ENCODE peak calls at places on chromosomes 7 and 10, in ten cellular contexts. B, J, R, U, G, K, L, C, T and Y are unnamed samples.
A peak's percentile ranks its signal among the peaks of the same experiment; 100 is the strongest.

GRCh38 chr10:73439605-73440298 is 6.4 kb upstream of the MSS51 start:
- DNase-seq in G (no peak), L (peak; percentile 65), T (no peak), U (no peak), J (peak; percentile 15), B (no peak), C (no peak), R (peak; percentile 38), K (no peak), Y (no peak)

GRCh38 chr10:96287392-96288105 is 16.2 kb upstream of the BLNK start:
- DNase-seq in L (peak; percentile 92), C (no peak), U (no peak), G (no peak), T (no peak), R (no peak), J (peak; percentile 10), B (no peak), K (no peak), Y (no peak)

GRCh38 chr7:71408276-71408675 is 276.3 kb downstream of the GALNT17 start:
- DNase-seq in L (no peak), U (no peak), R (no peak), C (no peak), K (no peak), J (no peak), B (no peak), T (no peak), G (no peak), Y (no peak)

GRCh38 chr10:25682203-25682950 is 251.7 kb upstream of the MYO3A start:
- DNase-seq in K (no peak), U (no peak), J (no peak), R (no peak), B (no peak), L (peak; percentile 56), C (no peak), T (no peak), G (peak; percentile 67), Y (no peak)

GRCh38 chr10:43237631-43238446 is 29.0 kb downstream of the RASGEF1A start:
- DNase-seq in B (no peak), J (no peak), C (peak; percentile 37), T (no peak), U (no peak), R (no peak), G (no peak), L (no peak), K (no peak), Y (no peak)

GRCh38 chr7:124737760-124738159 is 27.8 kb downstream of the GPR37 start:
- DNase-seq in K (no peak), U (no peak), C (no peak), L (no peak), T (no peak), G (no peak), J (no peak), R (no peak), B (no peak), Y (no peak)

GRCh38 chr10:101258179-101258885 is 29.1 kb upstream of the LBX1 start:
- DNase-seq in G (peak; percentile 66), B (no peak), L (peak; percentile 12), U (no peak), K (no peak), J (no peak), T (no peak), R (no peak), C (no peak), Y (no peak)

GRCh38 chr7:43318188-43318587 is 205.7 kb downstream of the HECW1 start:
- DNase-seq in B (no peak), L (no peak), C (no peak), K (no peak), J (no peak), R (no peak), U (no peak), T (no peak), G (no peak), Y (no peak)

GRCh38 chr7:12674861-12675260 is 12.6 kb upstream of the ARL4A start:
- DNase-seq in T (no peak), K (peak; percentile 69), C (no peak), B (no peak), J (no peak), G (peak; percentile 85), R (no peak), L (peak; percentile 45), U (peak; percentile 64), Y (peak; percentile 64)

GRCh38 chr10:18099420-18099819 is 40.8 kb upstream of the CACNB2 start:
- DNase-seq in B (no peak), K (no peak), C (no peak), R (no peak), L (no peak), T (no peak), U (no peak), G (no peak), J (no peak), Y (no peak)

GRCh38 chr7:133957860-133958259 is 169.3 kb upstream of the LRGUK start:
- DNase-seq in T (no peak), J (no peak), L (no peak), K (no peak), R (no peak), G (no peak), B (no peak), U (no peak), C (no peak), Y (no peak)

GRCh38 chr7:6294839-6295238 is 22.4 kb upstream of the CYTH3 start:
- DNase-seq in G (no peak), T (no peak), R (no peak), L (no peak), B (no peak), K (no peak), J (no peak), C (no peak), U (no peak), Y (no peak)

GRCh38 chr7:75572396-75572795 is 80.3 kb downstream of the SPDYE5 start:
- DNase-seq in C (no peak), K (no peak), B (no peak), G (no peak), T (no peak), J (no peak), U (no peak), L (no peak), R (no peak), Y (no peak)

GRCh38 chr7:150811-151221 is 41.6 kb upstream of the FAM20C start:
- DNase-seq in G (no peak), R (no peak), C (no peak), U (no peak), K (no peak), T (no peak), B (no peak), L (peak; percentile 83), J (no peak), Y (no peak)

GRCh38 chr7:104803931-104804330 is 210.1 kb upstream of the KMT2E start:
- DNase-seq in L (no peak), G (peak; percentile 97), U (no peak), R (no peak), J (no peak), K (no peak), C (no peak), B (no peak), T (no peak), Y (no peak)

GRCh38 chr7:45890902-45891461 is 2.7 kb downstream of the IGFBP1 start:
- DNase-seq in R (no peak), K (no peak), B (peak; percentile 14), U (no peak), T (no peak), J (no peak), L (peak; percentile 50), C (no peak), G (peak; percentile 79), Y (no peak)

GRCh38 chr7:154744226-154744860 is 258.6 kb downstream of the PAXIP1 start:
- DNase-seq in T (peak; percentile 52), B (peak; percentile 84), R (no peak), U (no peak), L (peak; percentile 26), G (peak; percentile 59), K (peak; percentile 15), C (no peak), J (no peak), Y (no peak)

GRCh38 chr7:12244129-12244528 is 33.0 kb downstream of the TMEM106B start:
- DNase-seq in B (peak; percentile 8), C (no peak), U (no peak), T (no peak), K (no peak), L (peak; percentile 40), R (no peak), G (peak; percentile 74), J (no peak), Y (no peak)

GRCh38 chr7:1106063-1106782 is 18.3 kb downstream of the GPER1 start:
- DNase-seq in T (no peak), K (no peak), U (no peak), J (no peak), G (no peak), B (no peak), C (no peak), L (no peak), R (no peak), Y (no peak)

GRCh38 chr7:18590259-18590658 is 94.7 kb downstream of the HDAC9 start:
- DNase-seq in C (no peak), U (no peak), L (no peak), G (no peak), T (no peak), R (no peak), K (no peak), B (no peak), J (no peak), Y (no peak)

GRCh38 chr7:41224063-41224763 is 478.7 kb downstream of the INHBA start:
- DNase-seq in C (peak; percentile 51), R (no peak), L (peak; percentile 75), J (no peak), U (no peak), B (no peak), G (no peak), T (no peak), K (no peak), Y (no peak)

GRCh38 chr7:12281026-12281425 is 69.9 kb downstream of the TMEM106B start:
- DNase-seq in G (peak; percentile 77), C (no peak), T (no peak), U (no peak), B (no peak), L (peak; percentile 34), K (no peak), J (no peak), R (no peak), Y (no peak)

GRCh38 chr7:128781126-128781525 is 5.5 kb upstream of the OPN1SW start:
- DNase-seq in B (no peak), R (peak; percentile 44), L (no peak), K (no peak), C (no peak), T (no peak), J (no peak), U (no peak), G (no peak), Y (no peak)

GRCh38 chr10:91901784-91902677 is 7.3 kb downstream of the FGFBP3 start:
- DNase-seq in J (no peak), K (peak; percentile 47), L (peak; percentile 89), G (peak; percentile 52), B (no peak), U (peak; percentile 29), R (peak; percentile 71), C (no peak), T (no peak), Y (peak; percentile 53)

GRCh38 chr7:157616931-157617330 is 280.1 kb downstream of the DNAJB6 start:
- DNase-seq in L (no peak), B (no peak), T (no peak), C (no peak), K (no peak), J (no peak), R (no peak), G (no peak), U (no peak), Y (no peak)

GRCh38 chr7:98123073-98123696 is 16.5 kb downstream of the LMTK2 start:
- DNase-seq in C (no peak), B (no peak), K (no peak), J (no peak), R (no peak), U (no peak), G (no peak), T (no peak), L (no peak), Y (no peak)

GRCh38 chr7:3399858-3400257 is 98.8 kb downstream of the SDK1 start:
- DNase-seq in K (no peak), T (no peak), J (no peak), G (peak; percentile 81), R (no peak), B (peak; percentile 10), C (no peak), L (peak; percentile 6), U (no peak), Y (peak; percentile 5)

GRCh38 chr10:85597006-85597405 is 769.6 kb downstream of the GRID1 start:
- DNase-seq in B (no peak), R (no peak), U (no peak), L (no peak), C (no peak), J (no peak), G (no peak), T (no peak), K (no peak), Y (no peak)